ENCODE peak calls at places on chromosome 22, in ten cellular contexts. V is GM04503; A is smooth muscle cell of the brain vasculature; F is Panc1; D is amniotic stem cell; Y is GM19239; I is activated T-helper 9 cell treated with anti-CD3 and anti-CD28 coated beads, Interleukin-2, amount 50 U/mL, for 16 hours; E is PC-9; J is NCI-H1930; X is nephron progenitor cell. C is an unnamed sample.

GRCh38 chr22:29617922-29618629 is 14.6 kb downstream of the NF2 start:
- DNase-seq in V (no peak), A (no peak), F (no peak), D (no peak), Y (no peak), I (no peak), E (peak), J (no peak), X (no peak), C (no peak)

GRCh38 chr22:26892401-26893033 is 235.1 kb downstream of the MIAT start:
- DNase-seq in V (no peak), A (no peak), F (no peak), D (no peak), Y (no peak), I (no peak), E (no peak), J (peak), X (no peak), C (no peak)

GRCh38 chr22:48481748-48482147 is 1345.9 kb downstream of the BRD1 start:
- DNase-seq in V (no peak), A (no peak), F (no peak), D (no peak), Y (no peak), I (no peak), E (no peak), J (no peak), X (no peak), C (no peak)

GRCh38 chr22:42330953-42331525 is 60.6 kb upstream of the TCF20 start:
- DNase-seq in V (no peak), A (no peak), F (no peak), D (no peak), Y (no peak), I (no peak), E (no peak), J (no peak), X (peak), C (no peak)

GRCh38 chr22:19120829-19121630 is 1.2 kb downstream of the DGCR2 start:
- DNase-seq in V (no peak), A (no peak), F (no peak), D (peak), Y (peak), I (peak), E (peak), J (no peak), X (peak), C (no peak)

GRCh38 chr22:26769663-26770062 is 112.3 kb downstream of the MIAT start:
- DNase-seq in V (no peak), A (no peak), F (no peak), D (no peak), Y (no peak), I (no peak), E (no peak), J (no peak), X (no peak), C (no peak)

GRCh38 chr22:44192811-44193536 is 12.2 kb downstream of the PARVG start:
- DNase-seq in V (no peak), A (no peak), F (no peak), D (no peak), Y (no peak), I (no peak), E (no peak), J (no peak), X (no peak), C (no peak)

GRCh38 chr22:44465563-44465962 is 32.5 kb downstream of the RTL6 start:
- DNase-seq in V (no peak), A (no peak), F (no peak), D (no peak), Y (no peak), I (no peak), E (no peak), J (no peak), X (no peak), C (no peak)

GRCh38 chr22:40679964-40680818 is 907 bp downstream of the MCHR1 start:
- DNase-seq in V (no peak), A (no peak), F (no peak), D (no peak), Y (no peak), I (no peak), E (no peak), J (no peak), X (no peak), C (no peak)

GRCh38 chr22:49021097-49021925 is 806.4 kb downstream of the BRD1 start:
- DNase-seq in V (no peak), A (no peak), F (no peak), D (no peak), Y (no peak), I (no peak), E (no peak), J (no peak), X (no peak), C (no peak)

GRCh38 chr22:22171357-22172218 is 73.0 kb upstream of the VPREB1 start:
- DNase-seq in V (no peak), A (no peak), F (no peak), D (no peak), Y (no peak), I (no peak), E (no peak), J (no peak), X (peak), C (no peak)

GRCh38 chr22:19291580-19292261 is at the start of gene CLTCL1:
- DNase-seq in V (no peak), A (peak), F (no peak), D (no peak), Y (peak), I (peak), E (no peak), J (peak), X (peak), C (no peak)

GRCh38 chr22:38240734-38241252 is 32.0 kb downstream of the TMEM184B start:
- DNase-seq in V (peak), A (peak), F (no peak), D (peak), Y (no peak), I (no peak), E (peak), J (peak), X (no peak), C (peak)

GRCh38 chr22:36328635-36329216 is 59.0 kb downstream of the MYH9 start:
- DNase-seq in V (peak), A (no peak), F (no peak), D (peak), Y (no peak), I (peak), E (peak), J (no peak), X (no peak), C (peak)

GRCh38 chr22:48886604-48887393 is 940.9 kb downstream of the BRD1 start:
- DNase-seq in V (no peak), A (no peak), F (no peak), D (no peak), Y (no peak), I (no peak), E (no peak), J (no peak), X (no peak), C (no peak)

GRCh38 chr22:50084570-50084969 is 656 bp downstream of the MLC1 start:
- DNase-seq in V (no peak), A (no peak), F (no peak), D (no peak), Y (no peak), I (no peak), E (no peak), J (no peak), X (no peak), C (no peak)

GRCh38 chr22:38082986-38083710 is 836 bp downstream of the SLC16A8 start:
- DNase-seq in V (no peak), A (no peak), F (no peak), D (no peak), Y (no peak), I (no peak), E (no peak), J (no peak), X (no peak), C (no peak)

GRCh38 chr22:46196268-46196667 is 45.9 kb downstream of the PPARA start:
- DNase-seq in V (no peak), A (no peak), F (no peak), D (no peak), Y (no peak), I (no peak), E (no peak), J (no peak), X (no peak), C (no peak)

GRCh38 chr22:26949193-26949592 is 291.8 kb downstream of the MIAT start:
- DNase-seq in V (no peak), A (no peak), F (no peak), D (no peak), Y (no peak), I (no peak), E (no peak), J (no peak), X (peak), C (no peak)

GRCh38 chr22:39478461-39478860 is 21.6 kb downstream of the MGAT3 start:
- DNase-seq in V (no peak), A (no peak), F (no peak), D (no peak), Y (no peak), I (no peak), E (peak), J (no peak), X (peak), C (no peak)

GRCh38 chr22:39937881-39938280 is 22.3 kb upstream of the TMA7B start:
- DNase-seq in V (no peak), A (no peak), F (no peak), D (no peak), Y (no peak), I (no peak), E (no peak), J (no peak), X (no peak), C (no peak)